ENCODE peak calls at places on chromosomes 11 and 22, in five cellular contexts. N is H1, M is ELR, T is right lobe of liver, A is EL. K is an unnamed sample.

GRCh38 chr22:40668611-40669390 is 10.5 kb upstream of the MCHR1 start:
- DNase-seq in A (peak), M (peak), N (no peak), T (no peak), K (peak)

GRCh38 chr11:66119348-66120133 is 49.5 kb downstream of the PACS1 start:
- DNase-seq in N (no peak), T (no peak), A (peak), M (peak), K (peak)

GRCh38 chr11:33722579-33723234 is 13.5 kb downstream of the CD59 start:
- DNase-seq in N (no peak), M (peak), A (peak), T (no peak), K (peak)

GRCh38 chr11:2944953-2945756 is 15.9 kb upstream of the PHLDA2 start:
- DNase-seq in M (peak), T (peak), N (peak), A (peak), K (peak)

GRCh38 chr11:21785351-21785750 is 407.5 kb upstream of the ANO5 start:
- DNase-seq in A (no peak), N (no peak), M (no peak), T (no peak), K (no peak)

GRCh38 chr11:29452131-29452530 is 564.7 kb downstream of the KCNA4 start:
- DNase-seq in M (peak), T (no peak), A (peak), N (no peak), K (peak)

GRCh38 chr22:49203091-49203862 is 624.4 kb downstream of the BRD1 start:
- DNase-seq in N (no peak), A (no peak), M (no peak), T (peak), K (no peak)

GRCh38 chr11:122405788-122406341 is 249.7 kb upstream of the UBASH3B start:
- DNase-seq in N (no peak), M (no peak), A (no peak), T (no peak), K (no peak)

GRCh38 chr22:46070215-46070721 is 80.1 kb upstream of the PPARA start:
- DNase-seq in N (no peak), T (peak), M (peak), A (no peak), K (no peak)

GRCh38 chr11:39220501-39221230 is 2238.8 kb downstream of the LRRC4C start:
- DNase-seq in M (no peak), A (no peak), T (no peak), N (no peak), K (no peak)

GRCh38 chr11:17786824-17787525 is 52.4 kb downstream of the KCNC1 start:
- DNase-seq in A (peak), N (no peak), T (no peak), M (peak), K (peak)

GRCh38 chr11:68996376-68997123 is 15.8 kb upstream of the MRGPRD start:
- DNase-seq in N (no peak), T (no peak), A (no peak), M (no peak), K (no peak)

GRCh38 chr11:59186130-59186594 is 14.2 kb downstream of the DTX4 start:
- DNase-seq in A (peak), M (peak), N (no peak), T (peak), K (peak)

GRCh38 chr22:24424001-24424900 is 3.1 kb upstream of the ADORA2A start:
- DNase-seq in N (no peak), A (peak), T (no peak), M (peak), K (no peak)

GRCh38 chr22:27843441-27843840 is 41.9 kb upstream of the MN1 start:
- DNase-seq in N (no peak), A (no peak), M (no peak), T (no peak), K (no peak)

GRCh38 chr11:96111308-96111707 is 187.4 kb upstream of the MTMR2 start:
- DNase-seq in N (no peak), A (no peak), M (no peak), T (no peak), K (no peak)